ENCODE peak calls at places on chromosomes 4 and X, in four cellular contexts. One of them, this sample, is unnamed.
A peak's percentile ranks its signal among the peaks of the same experiment; 100 is the strongest.

GRCh38 chr4:5019796-5020195 is 538 bp upstream of the CYTL1 start:
- DNase-seq in OCI-LY7: no peak
- DNase-seq in mesendoderm: no peak
- DNase-seq in tibial artery: no peak
- DNase-seq in this sample: no peak

GRCh38 chr4:177239475-177239874 is 70.2 kb upstream of the NEIL3 start:
- DNase-seq in OCI-LY7: no peak
- DNase-seq in mesendoderm: no peak
- DNase-seq in tibial artery: no peak
- DNase-seq in this sample: no peak

GRCh38 chr4:26181616-26182015 is 139.2 kb upstream of the RBPJ start:
- DNase-seq in OCI-LY7: no peak
- DNase-seq in mesendoderm: no peak
- DNase-seq in tibial artery: no peak
- DNase-seq in this sample: peak; percentile 12

GRCh38 chrX:140775211-140775610 is 65.7 kb downstream of the LINC00632 start:
- DNase-seq in OCI-LY7: no peak
- DNase-seq in mesendoderm: no peak
- DNase-seq in tibial artery: no peak
- DNase-seq in this sample: no peak

GRCh38 chr4:121817006-121817405 is 6.7 kb downstream of the CCNA2 start:
- DNase-seq in OCI-LY7: no peak
- DNase-seq in mesendoderm: no peak
- DNase-seq in tibial artery: no peak
- DNase-seq in this sample: no peak

GRCh38 chrX:46588263-46588662 is 14.7 kb downstream of the CHST7 start:
- DNase-seq in OCI-LY7: peak; percentile 45
- DNase-seq in mesendoderm: peak; percentile 52
- DNase-seq in tibial artery: peak; percentile 67
- DNase-seq in this sample: no peak

GRCh38 chrX:47644557-47645091 is 5.7 kb downstream of the ELK1 start:
- DNase-seq in OCI-LY7: no peak
- DNase-seq in mesendoderm: peak; percentile 78
- DNase-seq in tibial artery: no peak
- DNase-seq in this sample: no peak

GRCh38 chr4:183411291-183411861 is 33.1 kb upstream of the CDKN2AIP start:
- DNase-seq in OCI-LY7: peak; percentile 60
- DNase-seq in mesendoderm: no peak
- DNase-seq in tibial artery: no peak
- DNase-seq in this sample: peak; percentile 68

GRCh38 chrX:132843387-132843786 is 115.0 kb downstream of the HS6ST2 start:
- DNase-seq in OCI-LY7: no peak
- DNase-seq in mesendoderm: peak; percentile 14
- DNase-seq in tibial artery: no peak
- DNase-seq in this sample: no peak

GRCh38 chr4:137685357-137685756 is 153.1 kb upstream of the PCDH18 start:
- DNase-seq in OCI-LY7: no peak
- DNase-seq in mesendoderm: no peak
- DNase-seq in tibial artery: no peak
- DNase-seq in this sample: no peak

GRCh38 chrX:72028701-72029470 is 102.8 kb downstream of the RTL5 start:
- DNase-seq in OCI-LY7: no peak
- DNase-seq in mesendoderm: no peak
- DNase-seq in tibial artery: no peak
- DNase-seq in this sample: no peak

GRCh38 chr4:71026086-71026485 is 32.6 kb downstream of the DCK start:
- DNase-seq in OCI-LY7: no peak
- DNase-seq in mesendoderm: no peak
- DNase-seq in tibial artery: no peak
- DNase-seq in this sample: peak; percentile 0

GRCh38 chr4:71217688-71218087 is 121.1 kb upstream of the SLC4A4 start:
- DNase-seq in OCI-LY7: no peak
- DNase-seq in mesendoderm: no peak
- DNase-seq in tibial artery: no peak
- DNase-seq in this sample: no peak

GRCh38 chr4:242121-242848 is 63.0 kb downstream of the ZNF732 start:
- DNase-seq in OCI-LY7: peak; percentile 84
- DNase-seq in mesendoderm: peak; percentile 91
- DNase-seq in tibial artery: peak; percentile 24
- DNase-seq in this sample: no peak

GRCh38 chrX:47176101-47176740 is 17.4 kb upstream of the UBA1 start:
- DNase-seq in OCI-LY7: no peak
- DNase-seq in mesendoderm: no peak
- DNase-seq in tibial artery: no peak
- DNase-seq in this sample: no peak

GRCh38 chr4:183936574-183937335 is 31.6 kb downstream of the STOX2 start:
- DNase-seq in OCI-LY7: no peak
- DNase-seq in mesendoderm: no peak
- DNase-seq in tibial artery: no peak
- DNase-seq in this sample: peak; percentile 12

GRCh38 chr4:83255584-83255983 is 29.0 kb downstream of the COQ2 start:
- DNase-seq in OCI-LY7: no peak
- DNase-seq in mesendoderm: peak; percentile 85
- DNase-seq in tibial artery: no peak
- DNase-seq in this sample: no peak

GRCh38 chrX:153880440-153880815 is 5.5 kb downstream of the L1CAM start:
- DNase-seq in OCI-LY7: no peak
- DNase-seq in mesendoderm: no peak
- DNase-seq in tibial artery: no peak
- DNase-seq in this sample: no peak

GRCh38 chrX:71111851-71112468 is 583 bp upstream of the IL2RG start:
- DNase-seq in OCI-LY7: peak; percentile 19
- DNase-seq in mesendoderm: no peak
- DNase-seq in tibial artery: no peak
- DNase-seq in this sample: no peak

GRCh38 chrX:43166874-43167273 is 388.9 kb upstream of the PPP1R2C start:
- DNase-seq in OCI-LY7: no peak
- DNase-seq in mesendoderm: no peak
- DNase-seq in tibial artery: no peak
- DNase-seq in this sample: peak; percentile 1

GRCh38 chr4:16897991-16898827 is at the start of gene LDB2:
- DNase-seq in OCI-LY7: no peak
- DNase-seq in mesendoderm: peak; percentile 97
- DNase-seq in tibial artery: peak; percentile 66
- DNase-seq in this sample: no peak

GRCh38 chrX:135340827-135341226 is 31.5 kb downstream of the ETDC start:
- DNase-seq in OCI-LY7: no peak
- DNase-seq in mesendoderm: no peak
- DNase-seq in tibial artery: no peak
- DNase-seq in this sample: no peak

GRCh38 chrX:69072486-69073006 is 92.7 kb downstream of the PJA1 start:
- DNase-seq in OCI-LY7: no peak
- DNase-seq in mesendoderm: no peak
- DNase-seq in tibial artery: no peak
- DNase-seq in this sample: no peak

GRCh38 chr4:157700898-157701694 is 471.7 kb downstream of the GASK1B start:
- DNase-seq in OCI-LY7: no peak
- DNase-seq in mesendoderm: peak; percentile 28
- DNase-seq in tibial artery: no peak
- DNase-seq in this sample: no peak

GRCh38 chr4:6452897-6453687 is 19.3 kb downstream of the PPP2R2C start:
- DNase-seq in OCI-LY7: no peak
- DNase-seq in mesendoderm: no peak
- DNase-seq in tibial artery: no peak
- DNase-seq in this sample: no peak

GRCh38 chr4:6292376-6293096 is 22.9 kb downstream of the WFS1 start:
- DNase-seq in OCI-LY7: no peak
- DNase-seq in mesendoderm: no peak
- DNase-seq in tibial artery: no peak
- DNase-seq in this sample: no peak

GRCh38 chr4:7970031-7970946 is 30.6 kb upstream of the AFAP1 start:
- DNase-seq in OCI-LY7: no peak
- DNase-seq in mesendoderm: peak; percentile 82
- DNase-seq in tibial artery: no peak
- DNase-seq in this sample: no peak

GRCh38 chr4:112516401-112517066 is 554 bp upstream of the NEUROG2 start:
- DNase-seq in OCI-LY7: peak; percentile 42
- DNase-seq in mesendoderm: peak; percentile 79
- DNase-seq in tibial artery: no peak
- DNase-seq in this sample: no peak

GRCh38 chr4:113566015-113566795 is 195.3 kb downstream of the CAMK2D start:
- DNase-seq in OCI-LY7: peak; percentile 42
- DNase-seq in mesendoderm: no peak
- DNase-seq in tibial artery: no peak
- DNase-seq in this sample: no peak

GRCh38 chr4:113564493-113564892 is 197.0 kb downstream of the CAMK2D start:
- DNase-seq in OCI-LY7: peak; percentile 67
- DNase-seq in mesendoderm: peak; percentile 44
- DNase-seq in tibial artery: no peak
- DNase-seq in this sample: no peak

GRCh38 chr4:113565702-113566012 is 195.9 kb downstream of the CAMK2D start:
- DNase-seq in OCI-LY7: no peak
- DNase-seq in mesendoderm: no peak
- DNase-seq in tibial artery: no peak
- DNase-seq in this sample: no peak

GRCh38 chr4:113561758-113562157 is 199.8 kb downstream of the CAMK2D start:
- DNase-seq in OCI-LY7: no peak
- DNase-seq in mesendoderm: no peak
- DNase-seq in tibial artery: no peak
- DNase-seq in this sample: no peak

DNA sequence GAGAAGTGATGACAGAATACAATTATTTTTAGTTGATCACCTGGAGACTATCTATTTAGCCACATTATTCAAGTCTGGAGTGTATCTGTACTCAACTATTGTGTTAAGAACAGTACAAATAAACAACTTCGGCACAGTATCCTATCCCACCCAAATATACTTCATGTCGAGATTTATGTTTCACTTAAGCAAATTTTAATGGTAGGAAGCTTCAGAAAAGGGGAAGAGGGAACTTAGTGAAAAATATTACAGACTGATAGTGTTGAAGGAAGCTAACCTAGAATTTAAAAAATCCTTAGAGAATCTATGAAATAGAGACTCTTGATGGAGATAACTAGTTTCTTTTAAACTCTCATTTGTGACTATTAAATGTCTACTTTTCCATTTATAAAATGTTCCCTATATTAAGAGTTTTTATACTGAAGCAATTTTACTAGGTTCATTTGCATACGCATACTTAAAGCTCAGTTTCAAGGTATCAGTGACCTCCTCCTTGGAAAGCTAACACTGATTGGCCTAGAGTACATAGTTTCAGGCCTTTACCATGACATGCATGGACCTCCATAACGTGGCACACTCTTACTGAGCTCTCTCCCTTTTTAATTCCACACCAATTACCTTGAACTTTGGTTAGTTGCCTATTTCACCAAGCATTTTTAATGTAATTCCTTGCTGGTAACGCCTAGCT is 197.7 kb downstream of the CAMK2D start:
- DNase-seq in OCI-LY7: peak; percentile 55
- DNase-seq in mesendoderm: no peak
- DNase-seq in tibial artery: no peak
- DNase-seq in this sample: no peak
- H3K27ac ChIP-seq in OCI-LY7: peak overlapping the region; percentile 99
- H3K27ac ChIP-seq in mesendoderm: no peak overlapping the region
- H3K27ac ChIP-seq in tibial artery: no peak overlapping the region
- H3K27ac ChIP-seq in this sample: no peak overlapping the region

GRCh38 chr4:54661686-54662085 is 3.9 kb downstream of the KIT start:
- DNase-seq in OCI-LY7: no peak
- DNase-seq in mesendoderm: no peak
- DNase-seq in tibial artery: no peak
- DNase-seq in this sample: peak; percentile 27
- H3K27ac ChIP-seq in OCI-LY7: no peak overlapping the region
- H3K27ac ChIP-seq in mesendoderm: no peak overlapping the region
- H3K27ac ChIP-seq in tibial artery: no peak overlapping the region
- H3K27ac ChIP-seq in this sample: peak overlapping the region; percentile 14

DNA sequence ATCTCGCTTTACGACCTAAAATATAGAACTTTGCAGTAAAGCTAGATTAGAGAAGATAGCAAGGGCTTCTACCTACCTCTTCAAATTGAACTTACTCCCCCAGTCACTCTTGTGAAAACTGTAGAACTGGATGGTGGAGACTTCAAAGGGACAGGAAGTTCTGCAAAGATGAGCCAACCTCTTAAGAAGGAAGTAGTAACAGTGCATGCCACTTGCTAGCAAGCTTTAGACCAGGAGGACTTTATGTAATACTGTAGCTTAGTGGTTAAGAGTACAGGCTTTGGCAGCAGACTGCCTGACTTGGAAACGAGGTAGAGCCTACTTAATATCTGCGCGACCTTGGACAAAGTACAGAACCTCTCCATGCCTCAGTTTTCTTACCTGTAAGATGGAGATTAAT is 27.5 kb upstream of the VBP1 start:
- DNase-seq in OCI-LY7: peak; percentile 2
- DNase-seq in mesendoderm: no peak
- DNase-seq in tibial artery: no peak
- DNase-seq in this sample: no peak
- H3K27ac ChIP-seq in OCI-LY7: no peak overlapping the region
- H3K27ac ChIP-seq in mesendoderm: no peak overlapping the region
- H3K27ac ChIP-seq in tibial artery: no peak overlapping the region
- H3K27ac ChIP-seq in this sample: no peak overlapping the region

DNA sequence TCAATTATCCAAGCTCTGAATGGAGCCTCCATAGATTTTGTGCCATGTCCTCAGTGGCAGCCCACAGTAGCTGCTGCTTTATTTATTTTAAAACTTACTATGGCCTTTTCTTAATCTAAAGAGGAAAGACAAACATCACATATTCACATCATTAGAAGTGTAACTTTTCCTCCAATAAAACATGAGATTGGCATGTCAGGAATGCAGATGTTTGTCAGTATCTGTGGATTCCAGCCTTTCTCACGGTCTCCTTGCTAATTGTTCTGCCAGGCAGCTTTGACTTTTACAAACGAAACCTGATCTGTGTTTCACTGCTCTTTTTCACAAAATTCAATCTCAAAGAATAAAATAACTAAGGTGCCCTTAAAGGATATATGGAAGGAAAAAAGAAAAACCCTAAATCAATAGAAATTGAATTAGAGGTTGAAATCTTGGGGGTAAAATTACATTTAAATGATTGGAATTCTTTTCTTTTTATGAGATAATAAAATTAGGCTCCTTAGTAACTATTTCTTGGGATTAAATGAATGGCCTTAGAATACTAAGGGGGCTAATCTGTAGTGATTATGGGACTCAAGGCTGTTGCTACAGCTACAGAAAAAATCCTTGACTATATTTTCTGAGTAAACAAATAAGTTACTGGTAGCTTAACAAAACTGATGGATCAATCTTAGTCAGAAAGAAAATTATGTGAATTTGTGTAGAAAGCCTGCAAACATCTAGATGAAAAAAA is 151.3 kb downstream of the RTL9 start:
- DNase-seq in OCI-LY7: no peak
- DNase-seq in mesendoderm: peak; percentile 89
- DNase-seq in tibial artery: no peak
- DNase-seq in this sample: no peak
- H3K27ac ChIP-seq in OCI-LY7: no peak overlapping the region
- H3K27ac ChIP-seq in mesendoderm: no peak overlapping the region
- H3K27ac ChIP-seq in tibial artery: no peak overlapping the region
- H3K27ac ChIP-seq in this sample: no peak overlapping the region